ENCODE peak calls at places on chromosome 9, in six cellular contexts. W is endothelial cell, P is HS-27A, M is HFFc6, L is HFF-Myc, G is brain pericyte. K is an unnamed sample.

GRCh38 chr9:128125575-128126354 is 1.8 kb downstream of the PTGES2 start:
- DNase-seq in W (no peak), P (no peak), M (no peak), L (no peak), G (no peak), K (no peak)

GRCh38 chr9:70229026-70229425 is 29.8 kb upstream of the SMC5 start:
- DNase-seq in W (no peak), P (no peak), M (no peak), L (no peak), G (no peak), K (no peak)

GRCh38 chr9:109499631-109500120 is 1.6 kb upstream of the PTPN3 start:
- DNase-seq in W (peak; percentile 26), P (no peak), M (no peak), L (no peak), G (no peak), K (no peak)

GRCh38 chr9:129022037-129022436 is 6.1 kb downstream of the SH3GLB2 start:
- DNase-seq in W (no peak), P (no peak), M (no peak), L (no peak), G (no peak), K (no peak)

GRCh38 chr9:115757461-115757860 is 396.1 kb upstream of the PAPPA start:
- DNase-seq in W (no peak), P (no peak), M (no peak), L (no peak), G (no peak), K (no peak)

GRCh38 chr9:71744754-71745521 is 23.4 kb downstream of the CEMIP2 start:
- DNase-seq in W (no peak), P (no peak), M (no peak), L (no peak), G (no peak), K (no peak)

GRCh38 chr9:70835323-70835722 is 286.1 kb downstream of the TRPM3 start:
- DNase-seq in W (no peak), P (no peak), M (no peak), L (no peak), G (no peak), K (no peak)

GRCh38 chr9:23825700-23826099 is 340 bp downstream of the ELAVL2 start:
- DNase-seq in W (no peak), P (no peak), M (no peak), L (no peak), G (no peak), K (no peak)

GRCh38 chr9:38036359-38037084 is 32.5 kb downstream of the SHB start:
- DNase-seq in W (no peak), P (no peak), M (peak; percentile 58), L (no peak), G (no peak), K (no peak)

K was measured in D721Med.